ENCODE peak calls at places on chromosomes 2 and 18, in eight cellular contexts. U is foreskin keratinocyte; T is left cardiac atrium; B is NCI-H774; W is HEK293T; S is NCI-H2081 treated with DMSO at 0.1 percent for 48 hours; A is effector CD4-positive, alpha-beta T cell; R is neural crest cell. J is an unnamed sample.
A peak's percentile ranks its signal among the peaks of the same experiment; 100 is the strongest.

GRCh38 chr2:27891063-27891819 is 712 bp downstream of the BABAM2 start:
- DNase-seq in A (peak; percentile 94), T (peak; percentile 92), B (peak; percentile 56), U (peak; percentile 63), R (peak; percentile 43), S (no peak), W (peak; percentile 49), J (peak; percentile 43)

GRCh38 chr2:128557841-128558241 is 239.2 kb upstream of the HS6ST1 start:
- DNase-seq in W (no peak), T (no peak), U (no peak), B (no peak), S (no peak), A (no peak), R (no peak), J (no peak)

GRCh38 chr2:109348645-109349554 is 219.9 kb downstream of the SH3RF3 start:
- DNase-seq in W (no peak), S (no peak), R (no peak), U (no peak), T (no peak), B (no peak), A (peak; percentile 28), J (no peak)

GRCh38 chr2:46690825-46691224 is 211.5 kb downstream of the TMEM247 start:
- DNase-seq in T (no peak), B (no peak), U (no peak), S (no peak), R (no peak), A (no peak), W (no peak), J (no peak)

GRCh38 chr2:191935247-191935646 is 88.4 kb upstream of the CAVIN2 start:
- DNase-seq in U (no peak), W (peak; percentile 10), T (no peak), A (no peak), S (no peak), R (no peak), B (peak; percentile 44), J (no peak)

GRCh38 chr18:22709288-22710060 is 223.7 kb upstream of the RBBP8 start:
- DNase-seq in W (no peak), A (no peak), R (no peak), U (no peak), B (no peak), S (no peak), T (no peak), J (no peak)

GRCh38 chr2:39216495-39217191 is 27.1 kb downstream of the CDKL4 start:
- DNase-seq in S (no peak), R (no peak), B (no peak), T (no peak), U (no peak), A (peak; percentile 52), W (no peak), J (no peak)

GRCh38 chr18:11391636-11392035 is 217.8 kb upstream of the SLC35G4 start:
- DNase-seq in A (no peak), B (no peak), S (no peak), R (no peak), T (no peak), W (no peak), U (no peak), J (no peak)

GRCh38 chr2:120989911-120990441 is 254.3 kb downstream of the GLI2 start:
- DNase-seq in S (no peak), B (no peak), T (no peak), W (no peak), R (no peak), A (no peak), U (no peak), J (no peak)

GRCh38 chr18:980586-980985 is 75.9 kb downstream of the ADCYAP1 start:
- DNase-seq in A (no peak), W (no peak), R (no peak), T (no peak), S (no peak), B (no peak), U (no peak), J (no peak)

GRCh38 chr2:237459741-237460174 is 27.3 kb upstream of the MLPH start:
- DNase-seq in S (no peak), T (no peak), R (no peak), B (no peak), W (no peak), U (peak; percentile 65), A (no peak), J (no peak)

GRCh38 chr2:237223208-237223861 is 137.6 kb downstream of the COPS8 start:
- DNase-seq in S (no peak), W (no peak), R (no peak), U (peak; percentile 76), A (no peak), T (peak; percentile 60), B (no peak), J (no peak)

GRCh38 chr18:26792661-26793060 is 72.8 kb downstream of the AQP4 start:
- DNase-seq in W (no peak), U (no peak), S (no peak), A (no peak), R (no peak), B (no peak), T (no peak), J (no peak)

GRCh38 chr2:100976634-100977391 is 25.3 kb upstream of the RPL31 start:
- DNase-seq in S (no peak), A (no peak), U (no peak), T (no peak), R (no peak), B (no peak), W (no peak), J (no peak)

GRCh38 chr2:112006076-112006410 is 49.0 kb upstream of the TMEM87B start:
- DNase-seq in B (no peak), T (no peak), W (no peak), U (peak; percentile 73), S (no peak), R (no peak), A (no peak), J (no peak)

GRCh38 chr2:128601298-128602037 is 282.8 kb upstream of the HS6ST1 start:
- DNase-seq in B (no peak), W (no peak), R (no peak), A (no peak), T (no peak), U (no peak), S (no peak), J (no peak)

GRCh38 chr2:24421668-24422067 is 61.3 kb upstream of the ITSN2 start:
- DNase-seq in T (peak; percentile 74), R (peak; percentile 72), A (peak; percentile 40), W (peak; percentile 53), U (no peak), B (peak; percentile 39), S (no peak), J (peak; percentile 82)

GRCh38 chr18:59432796-59433195 is 73.7 kb upstream of the LMAN1 start:
- DNase-seq in R (no peak), T (no peak), S (no peak), U (no peak), B (no peak), A (no peak), W (no peak), J (no peak)

GRCh38 chr2:220455389-220455788 is 828.0 kb downstream of the SLC4A3 start:
- DNase-seq in U (peak; percentile 26), A (no peak), W (no peak), R (no peak), B (no peak), T (no peak), S (no peak), J (no peak)

GRCh38 chr2:20451761-20452499 is 5.1 kb downstream of the RHOB start:
- DNase-seq in S (no peak), U (no peak), R (no peak), A (no peak), B (no peak), T (no peak), W (no peak), J (no peak)

GRCh38 chr18:24212939-24213338 is 74.1 kb downstream of the CABYR start:
- DNase-seq in W (no peak), U (peak; percentile 100), S (no peak), R (no peak), T (no peak), A (no peak), B (no peak), J (no peak)

GRCh38 chr2:235685024-235685721 is 191.3 kb downstream of the AGAP1 start:
- DNase-seq in U (no peak), A (no peak), R (no peak), T (no peak), S (no peak), W (no peak), B (no peak), J (no peak)

GRCh38 chr2:109529532-109530449 is 84.0 kb downstream of the SEPTIN10 start:
- DNase-seq in S (no peak), B (no peak), U (no peak), R (no peak), T (no peak), A (no peak), W (no peak), J (no peak)

GRCh38 chr2:232362174-232362913 is 16.2 kb upstream of the ALPP start:
- DNase-seq in A (no peak), U (no peak), B (no peak), W (no peak), T (no peak), R (no peak), S (no peak), J (no peak)

GRCh38 chr2:50448556-50448955 is 583.4 kb downstream of the NRXN1 start:
- DNase-seq in S (peak; percentile 96), B (peak; percentile 45), A (no peak), W (no peak), T (no peak), U (no peak), R (no peak), J (no peak)

GRCh38 chr2:9772999-9773904 is 70.0 kb upstream of the TAF1B start:
- DNase-seq in T (no peak), R (no peak), B (no peak), S (no peak), U (no peak), W (no peak), A (no peak), J (no peak)

GRCh38 chr2:133431289-133431688 is 137.0 kb downstream of the NCKAP5 start:
- DNase-seq in T (no peak), R (no peak), U (peak; percentile 92), W (no peak), B (no peak), S (no peak), A (no peak), J (no peak)

GRCh38 chr2:162967826-162968225 is 129.3 kb upstream of the KCNH7 start:
- DNase-seq in U (no peak), R (no peak), T (no peak), A (no peak), W (no peak), B (no peak), S (no peak), J (no peak)

GRCh38 chr2:187008111-187008510 is 159.1 kb upstream of the ZSWIM2 start:
- DNase-seq in B (no peak), W (no peak), R (no peak), U (peak; percentile 63), A (no peak), T (no peak), S (no peak), J (no peak)

GRCh38 chr2:161085041-161085598 is 75.1 kb upstream of the TANK start:
- DNase-seq in T (no peak), B (no peak), R (no peak), U (no peak), A (no peak), W (no peak), S (no peak), J (no peak)

GRCh38 chr2:14866953-14867352 is 234.4 kb downstream of the LRATD1 start:
- DNase-seq in U (no peak), R (no peak), S (peak; percentile 65), W (no peak), A (no peak), B (peak; percentile 86), T (no peak), J (no peak)

GRCh38 chr2:36530178-36530982 is 67.6 kb downstream of the FEZ2 start:
- DNase-seq in U (no peak), S (no peak), T (no peak), W (no peak), B (no peak), R (no peak), A (no peak), J (no peak)

GRCh38 chr18:80252136-80252535 is 4.8 kb upstream of the PARD6G start:
- DNase-seq in S (no peak), A (no peak), T (no peak), B (no peak), R (no peak), W (no peak), U (peak; percentile 47), J (no peak)

GRCh38 chr18:9353596-9353995 is 19.0 kb downstream of the TWSG1 start:
- DNase-seq in B (no peak), A (no peak), W (no peak), U (no peak), R (no peak), T (no peak), S (no peak), J (no peak)